ENCODE peak calls at places on chromosomes 4 and X, in six cellular contexts. H is Peyer's patch, W is psoas muscle, G is MM.1S, E is H9, A is thoracic aorta. F is an unnamed sample.

GRCh38 chr4:114279066-114279465 is 299.6 kb upstream of the ARSJ start:
- DNase-seq in W (no peak), A (no peak), G (no peak), H (no peak), E (no peak), F (no peak)

GRCh38 chr4:23130845-23131244 is 438.1 kb downstream of the GBA3 start:
- DNase-seq in E (no peak), G (no peak), A (no peak), H (no peak), W (no peak), F (no peak)

GRCh38 chr4:38523524-38524448 is 140.2 kb upstream of the KLF3 start:
- DNase-seq in H (no peak), E (no peak), W (no peak), A (no peak), G (peak; percentile 96), F (no peak)

GRCh38 chrX:103170216-103170615 is 44.7 kb upstream of the BEX4 start:
- DNase-seq in E (no peak), H (no peak), A (no peak), G (no peak), W (no peak), F (no peak)

GRCh38 chrX:115650916-115651315 is 89.9 kb downstream of the PLS3 start:
- DNase-seq in E (peak; percentile 71), H (no peak), W (no peak), A (no peak), G (peak; percentile 60), F (no peak)

GRCh38 chrX:155005190-155005589 is 17.3 kb downstream of the F8 start:
- DNase-seq in A (no peak), E (no peak), W (no peak), H (no peak), G (no peak), F (no peak)

GRCh38 chr4:2262145-2262943 is 435 bp upstream of the MXD4 start:
- DNase-seq in G (peak; percentile 99), E (peak; percentile 99), H (peak; percentile 100), A (peak; percentile 99), W (peak; percentile 100), F (peak; percentile 94)

GRCh38 chr4:74055096-74055495 is 16.6 kb upstream of the CXCL3 start:
- DNase-seq in W (no peak), G (no peak), H (no peak), E (no peak), A (no peak), F (no peak)

GRCh38 chr4:3514806-3515421 is 17.3 kb downstream of the LRPAP1 start:
- DNase-seq in W (peak; percentile 28), G (no peak), E (peak; percentile 67), H (no peak), A (no peak), F (no peak)

GRCh38 chrX:120302434-120302833 is 8.8 kb downstream of the TMEM255A start:
- DNase-seq in E (peak; percentile 46), A (no peak), G (peak; percentile 97), H (peak; percentile 80), W (no peak), F (peak; percentile 30)

GRCh38 chr4:82948647-82949204 is 48.2 kb downstream of the THAP9 start:
- DNase-seq in W (no peak), H (no peak), G (no peak), E (no peak), A (no peak), F (no peak)

GRCh38 chr4:158540125-158540907 is 18.6 kb downstream of the RXFP1 start:
- DNase-seq in W (no peak), A (no peak), E (no peak), G (no peak), H (no peak), F (no peak)

GRCh38 chr4:10455133-10455532 is 2.1 kb downstream of the ZNF518B start:
- DNase-seq in E (no peak), H (no peak), W (no peak), G (no peak), A (no peak), F (no peak)

GRCh38 chrX:32673193-32673592 is 538.2 kb downstream of the DMD start:
- DNase-seq in H (no peak), G (no peak), E (no peak), A (no peak), W (no peak), F (no peak)

GRCh38 chr4:53937918-53938317 is 126.5 kb downstream of the CHIC2 start:
- DNase-seq in G (no peak), W (no peak), A (no peak), H (no peak), E (no peak), F (no peak)

GRCh38 chrX:12758291-12758690 is 32.9 kb upstream of the PRPS2 start:
- DNase-seq in A (no peak), E (no peak), H (no peak), G (peak; percentile 25), W (no peak), F (no peak)

GRCh38 chrX:47235691-47236103 is 2.9 kb downstream of the USP11 start:
- DNase-seq in G (no peak), E (no peak), W (no peak), H (no peak), A (no peak), F (no peak)

GRCh38 chr4:86857341-86858052 is 8.3 kb upstream of the SLC10A6 start:
- DNase-seq in G (no peak), H (no peak), E (peak; percentile 62), A (no peak), W (no peak), F (no peak)

GRCh38 chrX:24479924-24480722 is 15.0 kb downstream of the PDK3 start:
- DNase-seq in G (peak; percentile 86), A (no peak), H (peak; percentile 90), W (no peak), E (no peak), F (peak; percentile 52)

GRCh38 chrX:30935985-30936384 is 46.9 kb upstream of the TAB3 start:
- DNase-seq in W (no peak), A (no peak), E (peak; percentile 31), G (no peak), H (peak; percentile 48), F (no peak)

GRCh38 chrX:11953615-11954014 is 184.7 kb upstream of the FRMPD4 start:
- DNase-seq in E (no peak), A (no peak), H (no peak), G (no peak), W (no peak), F (no peak)

GRCh38 chr4:72531768-72532290 is 37.2 kb downstream of the ADAMTS3 start:
- DNase-seq in G (no peak), E (no peak), H (no peak), A (no peak), W (no peak), F (no peak)

GRCh38 chr4:187893418-187893817 is 102.2 kb upstream of the ZFP42 start:
- DNase-seq in W (no peak), H (no peak), E (no peak), A (no peak), G (no peak), F (no peak)

GRCh38 chrX:148288451-148288850 is 212.0 kb upstream of the AFF2 start:
- DNase-seq in H (no peak), G (no peak), W (no peak), A (no peak), E (no peak), F (no peak)

GRCh38 chr4:100103671-100104070 is 86.6 kb downstream of the DDIT4L start:
- DNase-seq in E (no peak), G (no peak), H (no peak), A (no peak), W (no peak), F (no peak)

GRCh38 chr4:107094976-107095375 is 58.9 kb upstream of the DKK2 start:
- DNase-seq in H (no peak), G (no peak), E (no peak), W (no peak), A (no peak), F (no peak)

DNA sequence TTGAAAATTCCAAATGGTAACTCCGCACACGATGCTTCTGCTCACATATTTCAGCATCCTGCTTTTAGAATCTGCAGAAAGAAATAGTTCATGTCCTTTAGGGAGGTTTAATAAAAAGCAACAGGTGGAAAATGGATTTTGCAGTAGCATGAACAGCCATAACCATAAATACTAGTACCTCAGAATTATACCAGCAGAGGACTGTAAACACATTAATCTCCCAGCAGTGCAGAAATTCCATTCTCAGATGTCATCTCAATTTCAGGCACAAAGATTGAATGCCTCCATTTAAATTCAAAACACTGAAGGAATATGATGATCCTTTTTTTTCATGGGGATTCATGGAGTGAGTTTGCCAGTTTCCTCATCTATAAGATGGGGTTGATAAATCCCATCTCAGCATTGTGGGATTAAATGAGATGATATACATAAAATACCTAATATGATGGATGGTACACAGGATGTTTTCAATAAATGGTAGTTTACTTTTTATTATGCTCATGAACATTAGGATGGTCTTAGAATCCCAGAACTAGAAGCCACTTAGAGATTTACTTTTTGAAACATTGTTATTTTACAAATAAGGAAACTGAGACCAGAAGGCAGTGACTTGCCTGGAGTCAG is 578 bp upstream of the LIMCH1 start:
- DNase-seq in H (no peak), W (no peak), A (no peak), G (no peak), E (no peak), F (no peak)
- H3K27ac ChIP-seq in H (no peak overlapping the region), W (peak overlapping the region; percentile 90), A (peak overlapping the region; percentile 82), G (no peak overlapping the region), E (no peak overlapping the region), F (no peak overlapping the region)

DNA sequence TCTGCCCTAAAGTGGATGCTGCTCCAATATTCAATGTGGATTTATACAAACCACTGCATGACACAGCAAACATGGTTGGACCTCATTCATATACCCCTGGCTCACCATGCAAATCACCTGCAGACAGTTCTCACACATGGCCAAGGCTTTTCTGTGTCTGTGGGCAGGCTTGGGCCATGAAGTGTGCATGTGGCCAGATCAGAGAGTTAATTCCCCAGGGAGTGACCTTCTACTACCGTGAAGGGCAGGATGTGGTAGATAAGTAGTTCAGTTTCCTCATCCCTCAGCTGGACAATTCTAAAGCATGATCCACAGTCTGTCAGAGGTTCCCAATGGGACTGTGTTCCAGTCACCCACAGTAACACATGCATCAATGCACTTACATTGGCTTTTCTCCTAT is 24.6 kb upstream of the BCLAF3 start:
- DNase-seq in A (no peak), E (no peak), W (no peak), H (no peak), G (no peak), F (no peak)
- H3K9me3 ChIP-seq in A (no peaks in the 10 kb centered on the region), E (peaks cover 52% of the 10 kb centered on the region), W (peaks cover 7% of the 10 kb centered on the region), H (no peaks in the 10 kb centered on the region), G (no peaks in the 10 kb centered on the region), F (no peaks in the 10 kb centered on the region)

GRCh38 chrX:124887572-124887971 is 432.1 kb upstream of the TEX13C start:
- DNase-seq in A (no peak), G (no peak), W (no peak), H (no peak), E (no peak), F (no peak)
- H3K27ac ChIP-seq in A (no peak overlapping the region), G (no peak overlapping the region), W (no peak overlapping the region), H (no peak overlapping the region), E (no peak overlapping the region), F (no peak overlapping the region)

GRCh38 chr4:173526724-173527102 is 3.3 kb downstream of the HAND2 start:
- DNase-seq in H (no peak), A (no peak), W (no peak), E (no peak), G (no peak), F (no peak)

GRCh38 chr4:173524218-173525117 is 5.6 kb downstream of the HAND2 start:
- DNase-seq in W (no peak), H (no peak), E (peak; percentile 31), G (no peak), A (no peak), F (no peak)

GRCh38 chr4:173525118-173526033 is 4.7 kb downstream of the HAND2 start:
- DNase-seq in W (no peak), A (no peak), H (no peak), G (no peak), E (peak; percentile 50), F (no peak)

GRCh38 chr4:173527103-173527876 is 2.7 kb downstream of the HAND2 start:
- DNase-seq in E (peak; percentile 77), A (no peak), G (no peak), H (no peak), W (no peak), F (no peak)

GRCh38 chr4:173526034-173526482 is 4.0 kb downstream of the HAND2 start:
- DNase-seq in G (no peak), W (no peak), A (no peak), E (no peak), H (no peak), F (no peak)
- H3K9me3 ChIP-seq in G (no peaks in the 10 kb centered on the region), W (no peaks in the 10 kb centered on the region), A (no peaks in the 10 kb centered on the region), E (no peaks in the 10 kb centered on the region), H (no peaks in the 10 kb centered on the region), F (peaks cover 23% of the 10 kb centered on the region)

F was measured in CD4-positive, alpha-beta T cell.